ENCODE peak calls at places on chromosomes 4 and X, in four cellular contexts. One of them, this sample, is unnamed.

GRCh38 chrX:21176927-21177571 is 197.2 kb upstream of the CNKSR2 start:
- DNase-seq in mammary epithelial cell: no peak
- DNase-seq in A172: no peak
- DNase-seq in activated T-cell treated with anti-CD3 and anti-CD28 coated beads, Interleukin-2, amount 50 U/mL, for 48 hours: no peak
- DNase-seq in this sample: no peak

GRCh38 chr4:53583513-53583912 is 7.8 kb downstream of the LNX1 start:
- DNase-seq in A172: no peak
- DNase-seq in mammary epithelial cell: no peak
- DNase-seq in activated T-cell treated with anti-CD3 and anti-CD28 coated beads, Interleukin-2, amount 50 U/mL, for 48 hours: no peak
- DNase-seq in this sample: no peak

GRCh38 chr4:8002525-8003309 is 63.1 kb upstream of the AFAP1 start:
- DNase-seq in A172: no peak
- DNase-seq in activated T-cell treated with anti-CD3 and anti-CD28 coated beads, Interleukin-2, amount 50 U/mL, for 48 hours: no peak
- DNase-seq in mammary epithelial cell: no peak
- DNase-seq in this sample: no peak

GRCh38 chr4:23327120-23327519 is 562.7 kb downstream of the PPARGC1A start:
- DNase-seq in mammary epithelial cell: no peak
- DNase-seq in A172: no peak
- DNase-seq in activated T-cell treated with anti-CD3 and anti-CD28 coated beads, Interleukin-2, amount 50 U/mL, for 48 hours: no peak
- DNase-seq in this sample: no peak

GRCh38 chrX:23980063-23980462 is 46.9 kb downstream of the KLHL15 start:
- DNase-seq in activated T-cell treated with anti-CD3 and anti-CD28 coated beads, Interleukin-2, amount 50 U/mL, for 48 hours: no peak
- DNase-seq in mammary epithelial cell: no peak
- DNase-seq in A172: no peak
- DNase-seq in this sample: no peak

GRCh38 chr4:130077275-130077674 is 981.3 kb downstream of the C4orf33 start:
- DNase-seq in activated T-cell treated with anti-CD3 and anti-CD28 coated beads, Interleukin-2, amount 50 U/mL, for 48 hours: no peak
- DNase-seq in mammary epithelial cell: peak; percentile 67
- DNase-seq in A172: peak; percentile 59
- DNase-seq in this sample: no peak

GRCh38 chr4:4780634-4781287 is 78.7 kb upstream of the MSX1 start:
- DNase-seq in activated T-cell treated with anti-CD3 and anti-CD28 coated beads, Interleukin-2, amount 50 U/mL, for 48 hours: no peak
- DNase-seq in A172: peak; percentile 23
- DNase-seq in mammary epithelial cell: peak; percentile 43
- DNase-seq in this sample: peak; percentile 12

GRCh38 chr4:189202182-189202868 is 738.3 kb upstream of the FRG1 start:
- DNase-seq in activated T-cell treated with anti-CD3 and anti-CD28 coated beads, Interleukin-2, amount 50 U/mL, for 48 hours: peak; percentile 38
- DNase-seq in mammary epithelial cell: peak; percentile 59
- DNase-seq in A172: peak; percentile 55
- DNase-seq in this sample: peak; percentile 5

GRCh38 chr4:5361968-5362367 is 310.7 kb downstream of the STK32B start:
- DNase-seq in activated T-cell treated with anti-CD3 and anti-CD28 coated beads, Interleukin-2, amount 50 U/mL, for 48 hours: no peak
- DNase-seq in A172: no peak
- DNase-seq in mammary epithelial cell: peak; percentile 8
- DNase-seq in this sample: no peak

GRCh38 chr4:4849106-4849505 is 10.4 kb upstream of the MSX1 start:
- DNase-seq in activated T-cell treated with anti-CD3 and anti-CD28 coated beads, Interleukin-2, amount 50 U/mL, for 48 hours: no peak
- DNase-seq in A172: no peak
- DNase-seq in mammary epithelial cell: no peak
- DNase-seq in this sample: no peak

GRCh38 chr4:181150173-181150572 is 1093.0 kb upstream of the TENM3 start:
- DNase-seq in mammary epithelial cell: no peak
- DNase-seq in activated T-cell treated with anti-CD3 and anti-CD28 coated beads, Interleukin-2, amount 50 U/mL, for 48 hours: no peak
- DNase-seq in A172: no peak
- DNase-seq in this sample: no peak

GRCh38 chr4:56641494-56642051 is 39.5 kb downstream of the HOPX start:
- DNase-seq in mammary epithelial cell: peak; percentile 84
- DNase-seq in A172: peak; percentile 91
- DNase-seq in activated T-cell treated with anti-CD3 and anti-CD28 coated beads, Interleukin-2, amount 50 U/mL, for 48 hours: no peak
- DNase-seq in this sample: peak; percentile 72

GRCh38 chr4:181860157-181860556 is 383.0 kb upstream of the TENM3 start:
- DNase-seq in mammary epithelial cell: no peak
- DNase-seq in activated T-cell treated with anti-CD3 and anti-CD28 coated beads, Interleukin-2, amount 50 U/mL, for 48 hours: no peak
- DNase-seq in A172: no peak
- DNase-seq in this sample: no peak

GRCh38 chrX:102833136-102833535 is 103.9 kb upstream of the RAB40AL start:
- DNase-seq in activated T-cell treated with anti-CD3 and anti-CD28 coated beads, Interleukin-2, amount 50 U/mL, for 48 hours: no peak
- DNase-seq in mammary epithelial cell: no peak
- DNase-seq in A172: peak; percentile 1
- DNase-seq in this sample: no peak

GRCh38 chr4:145034727-145035211 is 63.2 kb downstream of the ANAPC10 start:
- DNase-seq in mammary epithelial cell: peak; percentile 54
- DNase-seq in activated T-cell treated with anti-CD3 and anti-CD28 coated beads, Interleukin-2, amount 50 U/mL, for 48 hours: no peak
- DNase-seq in A172: peak; percentile 22
- DNase-seq in this sample: peak; percentile 12

GRCh38 chr4:123350726-123351125 is 45.9 kb upstream of the SPRY1 start:
- DNase-seq in activated T-cell treated with anti-CD3 and anti-CD28 coated beads, Interleukin-2, amount 50 U/mL, for 48 hours: no peak
- DNase-seq in A172: no peak
- DNase-seq in mammary epithelial cell: no peak
- DNase-seq in this sample: no peak

GRCh38 chrX:12567857-12568256 is 223.4 kb upstream of the PRPS2 start:
- DNase-seq in A172: peak; percentile 32
- DNase-seq in activated T-cell treated with anti-CD3 and anti-CD28 coated beads, Interleukin-2, amount 50 U/mL, for 48 hours: no peak
- DNase-seq in mammary epithelial cell: no peak
- DNase-seq in this sample: no peak

GRCh38 chrX:9341305-9342201 is 123.3 kb upstream of the TBL1X start:
- DNase-seq in A172: peak; percentile 22
- DNase-seq in mammary epithelial cell: no peak
- DNase-seq in activated T-cell treated with anti-CD3 and anti-CD28 coated beads, Interleukin-2, amount 50 U/mL, for 48 hours: peak; percentile 62
- DNase-seq in this sample: no peak